ENCODE peak calls at places on chromosomes 1 and 21, in eight cellular contexts. One of them, this sample, is unnamed.

GRCh38 chr1:109256085-109256484 is 6.7 kb downstream of the CELSR2 start:
- DNase-seq in anterior cingulate cortex: peak
- DNase-seq in lower lobe of right lung: no peak
- DNase-seq in A172: no peak
- DNase-seq in type B pancreatic cell: no peak
- DNase-seq in GDM1: no peak
- DNase-seq in CD8-positive, alpha-beta memory T cell: no peak
- DNase-seq in BE2C: no peak
- DNase-seq in this sample: no peak

GRCh38 chr1:186983327-186983726 is 154.6 kb downstream of the PLA2G4A start:
- DNase-seq in anterior cingulate cortex: no peak
- DNase-seq in lower lobe of right lung: peak
- DNase-seq in A172: no peak
- DNase-seq in type B pancreatic cell: no peak
- DNase-seq in GDM1: no peak
- DNase-seq in CD8-positive, alpha-beta memory T cell: no peak
- DNase-seq in BE2C: no peak
- DNase-seq in this sample: no peak

GRCh38 chr1:86370627-86371026 is 25.5 kb downstream of the ODF2L start:
- DNase-seq in anterior cingulate cortex: no peak
- DNase-seq in lower lobe of right lung: no peak
- DNase-seq in A172: no peak
- DNase-seq in type B pancreatic cell: no peak
- DNase-seq in GDM1: no peak
- DNase-seq in CD8-positive, alpha-beta memory T cell: no peak
- DNase-seq in BE2C: no peak
- DNase-seq in this sample: no peak

GRCh38 chr1:70188522-70188921 is 16.9 kb downstream of the LRRC40 start:
- DNase-seq in anterior cingulate cortex: no peak
- DNase-seq in lower lobe of right lung: no peak
- DNase-seq in A172: no peak
- DNase-seq in type B pancreatic cell: no peak
- DNase-seq in GDM1: no peak
- DNase-seq in CD8-positive, alpha-beta memory T cell: no peak
- DNase-seq in BE2C: no peak
- DNase-seq in this sample: no peak

GRCh38 chr1:219555802-219556201 is 57.1 kb downstream of the ZC3H11B start:
- DNase-seq in anterior cingulate cortex: no peak
- DNase-seq in lower lobe of right lung: no peak
- DNase-seq in A172: no peak
- DNase-seq in type B pancreatic cell: no peak
- DNase-seq in GDM1: no peak
- DNase-seq in CD8-positive, alpha-beta memory T cell: no peak
- DNase-seq in BE2C: no peak
- DNase-seq in this sample: no peak

GRCh38 chr21:21232320-21232719 is 234.1 kb downstream of the NCAM2 start:
- DNase-seq in anterior cingulate cortex: no peak
- DNase-seq in lower lobe of right lung: no peak
- DNase-seq in A172: peak
- DNase-seq in type B pancreatic cell: no peak
- DNase-seq in GDM1: no peak
- DNase-seq in CD8-positive, alpha-beta memory T cell: no peak
- DNase-seq in BE2C: peak
- DNase-seq in this sample: no peak

GRCh38 chr21:41012425-41012824 is 155.5 kb upstream of the BACE2 start:
- DNase-seq in anterior cingulate cortex: no peak
- DNase-seq in lower lobe of right lung: no peak
- DNase-seq in A172: no peak
- DNase-seq in type B pancreatic cell: no peak
- DNase-seq in GDM1: no peak
- DNase-seq in CD8-positive, alpha-beta memory T cell: no peak
- DNase-seq in BE2C: no peak
- DNase-seq in this sample: no peak

GRCh38 chr1:178341218-178341956 is 155.4 kb downstream of the CLEC20A start:
- DNase-seq in anterior cingulate cortex: no peak
- DNase-seq in lower lobe of right lung: peak
- DNase-seq in A172: peak
- DNase-seq in type B pancreatic cell: peak
- DNase-seq in GDM1: no peak
- DNase-seq in CD8-positive, alpha-beta memory T cell: no peak
- DNase-seq in BE2C: no peak
- DNase-seq in this sample: no peak

GRCh38 chr1:157992031-157992568 is 1.3 kb upstream of the KIRREL1 start:
- DNase-seq in anterior cingulate cortex: peak
- DNase-seq in lower lobe of right lung: no peak
- DNase-seq in A172: peak
- DNase-seq in type B pancreatic cell: no peak
- DNase-seq in GDM1: peak
- DNase-seq in CD8-positive, alpha-beta memory T cell: no peak
- DNase-seq in BE2C: peak
- DNase-seq in this sample: peak

GRCh38 chr1:43530483-43531452 is at the start of gene PTPRF:
- DNase-seq in anterior cingulate cortex: peak
- DNase-seq in lower lobe of right lung: peak
- DNase-seq in A172: no peak
- DNase-seq in type B pancreatic cell: peak
- DNase-seq in GDM1: no peak
- DNase-seq in CD8-positive, alpha-beta memory T cell: peak
- DNase-seq in BE2C: peak
- DNase-seq in this sample: no peak

GRCh38 chr1:71522721-71523120 is 441.9 kb upstream of the ZRANB2 start:
- DNase-seq in anterior cingulate cortex: no peak
- DNase-seq in lower lobe of right lung: no peak
- DNase-seq in A172: no peak
- DNase-seq in type B pancreatic cell: no peak
- DNase-seq in GDM1: no peak
- DNase-seq in CD8-positive, alpha-beta memory T cell: no peak
- DNase-seq in BE2C: no peak
- DNase-seq in this sample: no peak

GRCh38 chr1:229664133-229664689 is 38.2 kb downstream of the URB2 start:
- DNase-seq in anterior cingulate cortex: no peak
- DNase-seq in lower lobe of right lung: no peak
- DNase-seq in A172: peak
- DNase-seq in type B pancreatic cell: no peak
- DNase-seq in GDM1: no peak
- DNase-seq in CD8-positive, alpha-beta memory T cell: peak
- DNase-seq in BE2C: peak
- DNase-seq in this sample: peak

GRCh38 chr1:218332416-218332815 is 12.7 kb upstream of the TGFB2 start:
- DNase-seq in anterior cingulate cortex: no peak
- DNase-seq in lower lobe of right lung: no peak
- DNase-seq in A172: no peak
- DNase-seq in type B pancreatic cell: no peak
- DNase-seq in GDM1: no peak
- DNase-seq in CD8-positive, alpha-beta memory T cell: no peak
- DNase-seq in BE2C: no peak
- DNase-seq in this sample: no peak

GRCh38 chr1:197774691-197775281 is 494 bp downstream of the DENND1B start:
- DNase-seq in anterior cingulate cortex: peak
- DNase-seq in lower lobe of right lung: peak
- DNase-seq in A172: peak
- DNase-seq in type B pancreatic cell: peak
- DNase-seq in GDM1: no peak
- DNase-seq in CD8-positive, alpha-beta memory T cell: peak
- DNase-seq in BE2C: peak
- DNase-seq in this sample: peak

GRCh38 chr1:16618719-16619118 is 5.4 kb upstream of the NBPF1 start:
- DNase-seq in anterior cingulate cortex: peak
- DNase-seq in lower lobe of right lung: peak
- DNase-seq in A172: no peak
- DNase-seq in type B pancreatic cell: peak
- DNase-seq in GDM1: no peak
- DNase-seq in CD8-positive, alpha-beta memory T cell: no peak
- DNase-seq in BE2C: no peak
- DNase-seq in this sample: no peak

GRCh38 chr1:205329719-205330118 is 8.2 kb upstream of the NUAK2 start:
- DNase-seq in anterior cingulate cortex: no peak
- DNase-seq in lower lobe of right lung: no peak
- DNase-seq in A172: no peak
- DNase-seq in type B pancreatic cell: no peak
- DNase-seq in GDM1: no peak
- DNase-seq in CD8-positive, alpha-beta memory T cell: no peak
- DNase-seq in BE2C: no peak
- DNase-seq in this sample: no peak

GRCh38 chr1:1033009-1033587 is 13.2 kb downstream of the AGRN start:
- DNase-seq in anterior cingulate cortex: peak
- DNase-seq in lower lobe of right lung: peak
- DNase-seq in A172: no peak
- DNase-seq in type B pancreatic cell: peak
- DNase-seq in GDM1: peak
- DNase-seq in CD8-positive, alpha-beta memory T cell: peak
- DNase-seq in BE2C: peak
- DNase-seq in this sample: peak

GRCh38 chr1:89843279-89844121 is 22.7 kb downstream of the LRRC8D start:
- DNase-seq in anterior cingulate cortex: peak
- DNase-seq in lower lobe of right lung: peak
- DNase-seq in A172: peak
- DNase-seq in type B pancreatic cell: peak
- DNase-seq in GDM1: peak
- DNase-seq in CD8-positive, alpha-beta memory T cell: peak
- DNase-seq in BE2C: peak
- DNase-seq in this sample: peak

GRCh38 chr21:46052703-46053651 is 44.9 kb upstream of the COL6A2 start:
- DNase-seq in anterior cingulate cortex: no peak
- DNase-seq in lower lobe of right lung: peak
- DNase-seq in A172: peak
- DNase-seq in type B pancreatic cell: peak
- DNase-seq in GDM1: no peak
- DNase-seq in CD8-positive, alpha-beta memory T cell: peak
- DNase-seq in BE2C: no peak
- DNase-seq in this sample: no peak

GRCh38 chr1:152111515-152111968 is 3.7 kb downstream of the TCHH start:
- DNase-seq in anterior cingulate cortex: peak
- DNase-seq in lower lobe of right lung: no peak
- DNase-seq in A172: no peak
- DNase-seq in type B pancreatic cell: no peak
- DNase-seq in GDM1: peak
- DNase-seq in CD8-positive, alpha-beta memory T cell: no peak
- DNase-seq in BE2C: peak
- DNase-seq in this sample: no peak

GRCh38 chr1:220843481-220844011 is 35.7 kb upstream of the HLX start:
- DNase-seq in anterior cingulate cortex: no peak
- DNase-seq in lower lobe of right lung: no peak
- DNase-seq in A172: no peak
- DNase-seq in type B pancreatic cell: no peak
- DNase-seq in GDM1: no peak
- DNase-seq in CD8-positive, alpha-beta memory T cell: no peak
- DNase-seq in BE2C: no peak
- DNase-seq in this sample: no peak

GRCh38 chr1:8464987-8465386 is 147.1 kb downstream of the SLC45A1 start:
- DNase-seq in anterior cingulate cortex: no peak
- DNase-seq in lower lobe of right lung: no peak
- DNase-seq in A172: no peak
- DNase-seq in type B pancreatic cell: no peak
- DNase-seq in GDM1: no peak
- DNase-seq in CD8-positive, alpha-beta memory T cell: no peak
- DNase-seq in BE2C: no peak
- DNase-seq in this sample: no peak

GRCh38 chr1:219302697-219303096 is 129.0 kb downstream of the LYPLAL1 start:
- DNase-seq in anterior cingulate cortex: no peak
- DNase-seq in lower lobe of right lung: no peak
- DNase-seq in A172: no peak
- DNase-seq in type B pancreatic cell: no peak
- DNase-seq in GDM1: no peak
- DNase-seq in CD8-positive, alpha-beta memory T cell: no peak
- DNase-seq in BE2C: no peak
- DNase-seq in this sample: no peak

GRCh38 chr1:15765495-15766194 is 7.0 kb downstream of the FBLIM1 start:
- DNase-seq in anterior cingulate cortex: no peak
- DNase-seq in lower lobe of right lung: no peak
- DNase-seq in A172: peak
- DNase-seq in type B pancreatic cell: no peak
- DNase-seq in GDM1: no peak
- DNase-seq in CD8-positive, alpha-beta memory T cell: no peak
- DNase-seq in BE2C: no peak
- DNase-seq in this sample: no peak

GRCh38 chr1:10796029-10796944 is at the start of gene CASZ1:
- DNase-seq in anterior cingulate cortex: peak
- DNase-seq in lower lobe of right lung: peak
- DNase-seq in A172: peak
- DNase-seq in type B pancreatic cell: peak
- DNase-seq in GDM1: no peak
- DNase-seq in CD8-positive, alpha-beta memory T cell: no peak
- DNase-seq in BE2C: peak
- DNase-seq in this sample: no peak

GRCh38 chr1:36663772-36664430 is 181.2 kb upstream of the CSF3R start:
- DNase-seq in anterior cingulate cortex: no peak
- DNase-seq in lower lobe of right lung: no peak
- DNase-seq in A172: no peak
- DNase-seq in type B pancreatic cell: no peak
- DNase-seq in GDM1: no peak
- DNase-seq in CD8-positive, alpha-beta memory T cell: no peak
- DNase-seq in BE2C: no peak
- DNase-seq in this sample: no peak

GRCh38 chr1:180627411-180627810 is 4.4 kb upstream of the XPR1 start:
- DNase-seq in anterior cingulate cortex: no peak
- DNase-seq in lower lobe of right lung: no peak
- DNase-seq in A172: no peak
- DNase-seq in type B pancreatic cell: no peak
- DNase-seq in GDM1: no peak
- DNase-seq in CD8-positive, alpha-beta memory T cell: no peak
- DNase-seq in BE2C: no peak
- DNase-seq in this sample: no peak

GRCh38 chr1:24640288-24640687 is 2.8 kb upstream of the SRRM1 start:
- DNase-seq in anterior cingulate cortex: no peak
- DNase-seq in lower lobe of right lung: no peak
- DNase-seq in A172: no peak
- DNase-seq in type B pancreatic cell: no peak
- DNase-seq in GDM1: no peak
- DNase-seq in CD8-positive, alpha-beta memory T cell: no peak
- DNase-seq in BE2C: no peak
- DNase-seq in this sample: no peak

GRCh38 chr1:90045853-90046563 is 51.1 kb downstream of the ZNF326 start:
- DNase-seq in anterior cingulate cortex: peak
- DNase-seq in lower lobe of right lung: no peak
- DNase-seq in A172: peak
- DNase-seq in type B pancreatic cell: no peak
- DNase-seq in GDM1: no peak
- DNase-seq in CD8-positive, alpha-beta memory T cell: no peak
- DNase-seq in BE2C: peak
- DNase-seq in this sample: no peak

GRCh38 chr1:92567211-92567868 is 80.6 kb upstream of the GFI1 start:
- DNase-seq in anterior cingulate cortex: no peak
- DNase-seq in lower lobe of right lung: no peak
- DNase-seq in A172: no peak
- DNase-seq in type B pancreatic cell: no peak
- DNase-seq in GDM1: no peak
- DNase-seq in CD8-positive, alpha-beta memory T cell: no peak
- DNase-seq in BE2C: no peak
- DNase-seq in this sample: no peak

GRCh38 chr1:228185641-228185965 is 20.0 kb downstream of the IBA57 start:
- DNase-seq in anterior cingulate cortex: no peak
- DNase-seq in lower lobe of right lung: no peak
- DNase-seq in A172: no peak
- DNase-seq in type B pancreatic cell: no peak
- DNase-seq in GDM1: no peak
- DNase-seq in CD8-positive, alpha-beta memory T cell: peak
- DNase-seq in BE2C: no peak
- DNase-seq in this sample: peak